ENCODE peak calls at places on chromosomes 4 and X, in five cellular contexts. F, Y, B, W and Z are unnamed samples.

GRCh38 chrX:44876076-44876475 is 3.1 kb downstream of the KDM6A start:
- DNase-seq in F (peak; percentile 43), Y (no peak), B (no peak), W (peak; percentile 27), Z (no peak)

GRCh38 chrX:19214248-19214787 is 92.0 kb upstream of the ADGRG2 start:
- DNase-seq in F (no peak), Y (no peak), B (no peak), W (no peak), Z (no peak)

GRCh38 chrX:148854351-148854750 is 353.9 kb downstream of the AFF2 start:
- DNase-seq in F (no peak), Y (no peak), B (no peak), W (peak; percentile 19), Z (no peak)

GRCh38 chrX:54758114-54759055 is 39.7 kb downstream of the ITIH6 start:
- DNase-seq in F (no peak), Y (no peak), B (no peak), W (no peak), Z (no peak)

GRCh38 chr4:24488399-24489164 is 95.8 kb downstream of the DHX15 start:
- DNase-seq in F (no peak), Y (peak; percentile 82), B (peak; percentile 93), W (peak; percentile 20), Z (peak; percentile 88)

GRCh38 chr4:173528378-173529321 is 1.4 kb downstream of the HAND2 start:
- DNase-seq in F (no peak), Y (no peak), B (peak; percentile 75), W (no peak), Z (no peak)

GRCh38 chr4:1137850-1138249 is 24.5 kb upstream of the RNF212 start:
- DNase-seq in F (no peak), Y (no peak), B (no peak), W (no peak), Z (no peak)

GRCh38 chr4:1246901-1247810 is 1.8 kb downstream of the CTBP1 start:
- DNase-seq in F (no peak), Y (no peak), B (peak; percentile 38), W (no peak), Z (no peak)

DNA sequence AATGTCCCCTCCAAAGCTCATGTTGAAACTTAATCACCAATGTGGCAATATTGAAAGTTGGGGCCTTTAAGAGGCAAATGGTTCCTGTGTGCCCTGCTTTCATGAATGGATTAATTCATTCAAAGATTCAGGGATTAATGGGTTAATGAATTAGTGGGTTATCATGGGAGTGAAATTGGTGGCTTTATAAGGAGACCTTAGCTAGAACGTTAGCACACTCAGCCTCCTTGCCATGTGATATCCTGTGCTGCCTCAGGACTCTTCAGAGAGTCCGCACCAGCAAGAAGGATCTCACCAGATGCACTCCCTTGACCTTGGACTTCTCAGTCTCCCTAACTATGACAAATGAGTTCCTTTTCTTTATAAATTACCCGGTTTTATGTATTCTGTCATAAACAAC is 2.6 kb upstream of the WDR19 start:
- DNase-seq in F (no peak), Y (no peak), B (no peak), W (no peak), Z (no peak)
- H3K27ac ChIP-seq in F (no peak overlapping the region), Y (no peak overlapping the region), B (no peak overlapping the region), W (no peak overlapping the region), Z (no peak overlapping the region)

DNA sequence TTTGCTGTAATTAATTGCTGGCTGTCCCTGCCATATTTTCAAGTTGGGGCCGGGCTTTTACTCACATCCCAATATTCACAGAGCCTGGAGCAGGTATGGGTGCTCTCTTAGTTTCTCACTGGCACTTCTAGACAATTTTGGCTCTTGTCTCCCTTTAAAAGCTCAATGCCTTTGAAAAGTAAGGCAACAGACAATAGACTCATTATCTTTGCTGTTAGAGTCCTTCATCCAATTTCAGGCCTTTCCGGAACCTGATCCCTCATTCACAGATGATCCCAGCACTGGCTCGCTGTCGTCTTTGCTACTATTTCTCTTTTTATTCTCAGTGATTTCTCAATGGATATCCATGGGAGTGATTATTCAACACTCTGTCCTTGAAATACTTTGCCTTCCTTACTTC is 6.7 kb downstream of the ARSJ start:
- DNase-seq in F (no peak), Y (no peak), B (no peak), W (no peak), Z (no peak)
- H3K4me1 ChIP-seq in F (peaks cover 18% of the 10 kb centered on the region), Y (no peaks in the 10 kb centered on the region), B (peaks cover 4% of the 10 kb centered on the region), W (peaks cover 10% of the 10 kb centered on the region), Z (no peaks in the 10 kb centered on the region)

GRCh38 chrX:53045002-53045401 is 3.6 kb upstream of the GPR173 start:
- DNase-seq in F (no peak), Y (no peak), B (no peak), W (no peak), Z (no peak)

GRCh38 chrX:53048169-53049126 is at the start of gene GPR173:
- DNase-seq in F (no peak), Y (peak; percentile 29), B (peak; percentile 57), W (peak; percentile 62), Z (peak; percentile 2)

GRCh38 chrX:53049127-53049517 is 533 bp downstream of the GPR173 start:
- DNase-seq in F (no peak), Y (no peak), B (peak; percentile 3), W (no peak), Z (no peak)

GRCh38 chrX:53050841-53051240 is 2.3 kb downstream of the GPR173 start:
- DNase-seq in F (no peak), Y (no peak), B (no peak), W (peak; percentile 35), Z (no peak)

DNA sequence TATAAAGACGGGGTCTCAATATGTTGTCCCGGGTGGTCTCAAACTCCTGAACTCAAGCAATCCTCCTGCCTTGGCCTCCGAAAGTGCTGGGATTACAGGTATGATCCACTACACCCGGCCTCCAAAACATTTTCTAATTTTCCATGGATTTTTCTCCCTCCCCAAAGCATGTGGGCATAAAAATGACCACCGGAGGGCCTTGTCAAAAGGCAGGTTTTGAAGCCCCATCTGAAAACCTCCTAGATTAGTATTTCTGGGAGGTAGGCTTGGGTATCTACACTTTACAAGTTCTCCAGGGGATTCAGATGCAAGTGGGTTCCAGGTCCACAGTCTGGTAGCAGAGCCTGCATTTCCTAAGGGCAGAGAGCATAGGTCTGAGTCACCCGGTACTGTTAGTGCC is 1.4 kb upstream of the GPR173 start:
- DNase-seq in F (no peak), Y (no peak), B (peak; percentile 28), W (no peak), Z (no peak)
- TF ChIP-seq CTCF in F (peak; percentile 39), Y (no peak), B (peak; percentile 24), W (peak; percentile 26), Z (no peak)

DNA sequence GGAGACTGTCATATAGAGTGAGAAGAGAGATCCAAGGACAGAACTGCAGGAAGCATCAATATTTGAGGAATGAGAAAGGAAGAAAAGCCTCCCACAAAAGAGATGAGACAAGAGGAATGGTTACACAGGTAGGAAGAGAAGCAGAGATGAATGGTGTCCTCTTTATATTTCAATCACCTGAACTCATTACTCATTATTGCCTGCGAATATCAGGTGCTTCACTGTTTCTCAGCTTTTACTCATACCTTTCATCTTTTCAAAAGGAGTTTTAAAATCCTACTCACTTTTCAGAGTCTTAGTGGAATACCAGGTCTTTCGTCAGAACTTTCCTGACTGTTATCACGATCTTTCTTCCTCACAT is 14.9 kb upstream of the SEC24D start:
- DNase-seq in F (no peak), Y (no peak), B (no peak), W (no peak), Z (no peak)
- H3K27ac ChIP-seq in F (peak overlapping the region; percentile 19), Y (no peak overlapping the region), B (peak overlapping the region; percentile 83), W (no peak overlapping the region), Z (no peak overlapping the region)

DNA sequence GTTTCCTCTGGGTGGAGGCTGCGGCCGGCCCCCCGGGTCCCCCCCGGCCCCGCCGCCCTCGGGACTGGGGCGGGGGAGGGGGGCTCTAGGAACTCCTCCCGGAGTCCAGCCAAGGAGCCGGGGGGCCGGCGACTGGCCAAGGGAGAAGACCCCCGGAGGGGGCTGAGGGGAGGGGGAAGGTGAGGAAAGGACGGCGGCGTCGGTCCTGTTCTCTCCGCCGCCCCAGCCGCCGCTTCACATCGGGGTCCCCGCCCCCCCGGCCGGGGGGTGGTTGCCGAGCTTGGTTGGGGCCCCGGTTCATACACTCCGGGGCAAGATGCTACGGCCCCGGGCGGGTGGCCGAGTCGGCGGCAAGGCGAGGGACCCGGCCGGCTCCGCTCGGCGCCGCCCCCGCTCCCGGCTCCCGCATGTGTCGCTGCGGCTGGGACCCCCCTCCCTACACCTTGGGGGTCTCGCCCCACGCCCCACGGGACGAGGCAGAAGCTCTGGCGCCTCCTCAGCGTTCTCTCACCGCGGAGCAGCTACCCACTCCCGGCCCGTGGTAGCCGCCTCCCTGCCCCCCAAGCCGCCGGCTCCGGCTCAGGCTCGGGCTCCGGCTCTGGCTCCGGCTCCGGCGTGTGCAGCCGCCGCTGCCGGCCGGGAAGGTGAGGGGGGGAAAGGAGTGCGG is 523 bp downstream of the FBXW7 start:
- DNase-seq in F (no peak), Y (peak; percentile 32), B (peak; percentile 39), W (no peak), Z (no peak)
- H3K4me1 ChIP-seq in F (peaks cover 7% of the 10 kb centered on the region), Y (peaks cover 16% of the 10 kb centered on the region), B (peaks cover 5% of the 10 kb centered on the region), W (peaks cover 8% of the 10 kb centered on the region), Z (peaks cover 31% of the 10 kb centered on the region)

GRCh38 chr4:98113005-98113404 is 30.3 kb downstream of the STPG2 start:
- DNase-seq in F (no peak), Y (no peak), B (peak; percentile 64), W (peak; percentile 11), Z (peak; percentile 19)
- TF ChIP-seq CTCF in F (peak; percentile 60), Y (no peak), B (peak; percentile 83), W (peak; percentile 21), Z (no peak)